ENCODE peak calls at places on chromosomes 3 and 15, in eight cellular contexts. One of them, this sample, is unnamed. For H3K9me3, the result is how much of the 10 kb centered on the place peaks cover.

GRCh38 chr15:31344824-31345605 is 18.4 kb downstream of the KLF13 start:
- DNase-seq in CD8-positive, alpha-beta T cell: no peak
- DNase-seq in AG04450: no peak
- DNase-seq in H9: no peak
- DNase-seq in BE2C: no peak
- DNase-seq in kidney: peak
- DNase-seq in left lung: peak
- DNase-seq in IMR-90: no peak
- DNase-seq in this sample: no peak

GRCh38 chr3:69671082-69671952 is 67.9 kb upstream of the MITF start:
- DNase-seq in CD8-positive, alpha-beta T cell: no peak
- DNase-seq in AG04450: no peak
- DNase-seq in H9: no peak
- DNase-seq in BE2C: peak
- DNase-seq in kidney: no peak
- DNase-seq in left lung: no peak
- DNase-seq in IMR-90: peak
- DNase-seq in this sample: no peak

GRCh38 chr3:7682822-7683229 is 818.8 kb upstream of the LMCD1 start:
- DNase-seq in CD8-positive, alpha-beta T cell: no peak
- DNase-seq in AG04450: peak
- DNase-seq in H9: no peak
- DNase-seq in BE2C: no peak
- DNase-seq in kidney: no peak
- DNase-seq in left lung: peak
- DNase-seq in IMR-90: peak
- DNase-seq in this sample: no peak

GRCh38 chr3:139477710-139478640 is 1.7 kb upstream of the RBP2 start:
- DNase-seq in CD8-positive, alpha-beta T cell: no peak
- DNase-seq in AG04450: no peak
- DNase-seq in H9: no peak
- DNase-seq in BE2C: no peak
- DNase-seq in kidney: no peak
- DNase-seq in left lung: no peak
- DNase-seq in IMR-90: no peak
- DNase-seq in this sample: no peak

GRCh38 chr3:16478516-16478915 is 35.0 kb downstream of the RFTN1 start:
- DNase-seq in CD8-positive, alpha-beta T cell: no peak
- DNase-seq in AG04450: peak
- DNase-seq in H9: no peak
- DNase-seq in BE2C: no peak
- DNase-seq in kidney: no peak
- DNase-seq in left lung: no peak
- DNase-seq in IMR-90: peak
- DNase-seq in this sample: no peak

GRCh38 chr3:44991326-44991725 is 15.3 kb downstream of the EXOSC7 start:
- DNase-seq in CD8-positive, alpha-beta T cell: no peak
- DNase-seq in AG04450: no peak
- DNase-seq in H9: no peak
- DNase-seq in BE2C: no peak
- DNase-seq in kidney: no peak
- DNase-seq in left lung: no peak
- DNase-seq in IMR-90: no peak
- DNase-seq in this sample: no peak

GRCh38 chr3:4588410-4588809 is 95.3 kb downstream of the ITPR1 start:
- DNase-seq in CD8-positive, alpha-beta T cell: no peak
- DNase-seq in AG04450: no peak
- DNase-seq in H9: no peak
- DNase-seq in BE2C: no peak
- DNase-seq in kidney: no peak
- DNase-seq in left lung: no peak
- DNase-seq in IMR-90: peak
- DNase-seq in this sample: no peak

GRCh38 chr3:15693340-15693739 is 91.8 kb downstream of the BTD start:
- DNase-seq in CD8-positive, alpha-beta T cell: no peak
- DNase-seq in AG04450: no peak
- DNase-seq in H9: no peak
- DNase-seq in BE2C: no peak
- DNase-seq in kidney: no peak
- DNase-seq in left lung: no peak
- DNase-seq in IMR-90: peak
- DNase-seq in this sample: no peak

GRCh38 chr3:15428539-15428938 is 1.1 kb downstream of the EAF1 start:
- DNase-seq in CD8-positive, alpha-beta T cell: no peak
- DNase-seq in AG04450: no peak
- DNase-seq in H9: no peak
- DNase-seq in BE2C: no peak
- DNase-seq in kidney: no peak
- DNase-seq in left lung: no peak
- DNase-seq in IMR-90: peak
- DNase-seq in this sample: no peak

GRCh38 chr15:57440167-57440566 is 63.9 kb downstream of the CGNL1 start:
- DNase-seq in CD8-positive, alpha-beta T cell: no peak
- DNase-seq in AG04450: no peak
- DNase-seq in H9: no peak
- DNase-seq in BE2C: no peak
- DNase-seq in kidney: no peak
- DNase-seq in left lung: no peak
- DNase-seq in IMR-90: no peak
- DNase-seq in this sample: no peak

GRCh38 chr3:156837130-156837529 is 11.0 kb downstream of the LEKR1 start:
- DNase-seq in CD8-positive, alpha-beta T cell: no peak
- DNase-seq in AG04450: no peak
- DNase-seq in H9: no peak
- DNase-seq in BE2C: no peak
- DNase-seq in kidney: no peak
- DNase-seq in left lung: no peak
- DNase-seq in IMR-90: peak
- DNase-seq in this sample: no peak

GRCh38 chr3:47669026-47669749 is 90.5 kb upstream of the CSPG5 start:
- DNase-seq in CD8-positive, alpha-beta T cell: no peak
- DNase-seq in AG04450: no peak
- DNase-seq in H9: no peak
- DNase-seq in BE2C: no peak
- DNase-seq in kidney: no peak
- DNase-seq in left lung: no peak
- DNase-seq in IMR-90: peak
- DNase-seq in this sample: no peak

GRCh38 chr3:149581248-149581647 is 76.6 kb downstream of the WWTR1 start:
- DNase-seq in CD8-positive, alpha-beta T cell: no peak
- DNase-seq in AG04450: no peak
- DNase-seq in H9: no peak
- DNase-seq in BE2C: no peak
- DNase-seq in kidney: no peak
- DNase-seq in left lung: no peak
- DNase-seq in IMR-90: no peak
- DNase-seq in this sample: no peak

GRCh38 chr3:108388136-108389132 is 92.1 kb downstream of the HHLA2 start:
- DNase-seq in CD8-positive, alpha-beta T cell: no peak
- DNase-seq in AG04450: no peak
- DNase-seq in H9: no peak
- DNase-seq in BE2C: no peak
- DNase-seq in kidney: no peak
- DNase-seq in left lung: no peak
- DNase-seq in IMR-90: no peak
- DNase-seq in this sample: no peak

DNA sequence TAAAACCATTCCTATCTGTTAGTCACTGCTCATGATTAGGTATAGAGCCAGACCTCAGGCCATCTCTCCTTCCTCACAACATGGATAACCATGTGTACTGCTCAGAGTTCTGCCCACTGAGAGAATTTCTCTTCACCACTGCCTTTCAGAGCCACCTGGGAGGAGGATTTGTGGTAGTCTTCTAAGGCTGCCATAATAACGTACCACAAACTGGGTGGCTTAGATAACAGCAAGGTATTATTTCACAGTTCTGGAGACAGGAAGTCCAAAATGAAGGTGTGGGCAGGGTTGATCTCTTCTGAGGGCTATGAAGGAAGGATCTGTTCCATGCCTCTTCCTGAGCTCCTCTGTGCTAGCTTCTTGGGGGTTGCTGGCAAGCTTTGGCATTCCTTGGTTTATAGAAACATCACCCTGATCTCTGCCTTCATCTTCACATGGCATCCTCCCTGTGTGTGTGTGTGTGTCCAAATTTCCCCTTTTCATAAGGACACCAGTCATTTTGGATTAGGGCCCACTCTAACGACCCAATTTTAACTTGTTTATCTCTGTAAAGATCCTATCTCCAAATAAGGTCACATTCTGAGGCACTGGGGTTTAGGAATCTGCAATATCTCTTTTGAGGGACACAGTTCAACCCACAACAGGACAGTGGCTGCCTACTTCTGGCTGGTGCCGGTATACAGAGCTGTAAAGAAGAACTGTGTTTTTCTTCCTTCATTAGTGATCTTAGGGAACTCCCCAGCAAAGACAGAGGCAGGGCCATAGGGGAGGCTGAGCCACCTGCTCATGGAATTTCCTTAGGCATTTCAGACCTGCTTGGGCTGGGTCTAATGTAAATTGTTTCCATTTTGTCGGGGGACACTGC is 42.1 kb upstream of the NOX5 start:
- DNase-seq in CD8-positive, alpha-beta T cell: no peak
- DNase-seq in AG04450: no peak
- DNase-seq in H9: no peak
- DNase-seq in BE2C: no peak
- DNase-seq in kidney: no peak
- DNase-seq in left lung: no peak
- DNase-seq in IMR-90: no peak
- DNase-seq in this sample: no peak
- H3K9me3 ChIP-seq in CD8-positive, alpha-beta T cell: under half
- H3K9me3 ChIP-seq in AG04450: under half
- H3K9me3 ChIP-seq in H9: under half
- H3K9me3 ChIP-seq in BE2C: under half
- H3K9me3 ChIP-seq in kidney: under half
- H3K9me3 ChIP-seq in left lung: under half
- H3K9me3 ChIP-seq in IMR-90: under half
- H3K9me3 ChIP-seq in this sample: under half

GRCh38 chr3:54150864-54151467 is 28.6 kb downstream of the CACNA2D3 start:
- DNase-seq in CD8-positive, alpha-beta T cell: no peak
- DNase-seq in AG04450: no peak
- DNase-seq in H9: no peak
- DNase-seq in BE2C: no peak
- DNase-seq in kidney: no peak
- DNase-seq in left lung: no peak
- DNase-seq in IMR-90: no peak
- DNase-seq in this sample: no peak

DNA sequence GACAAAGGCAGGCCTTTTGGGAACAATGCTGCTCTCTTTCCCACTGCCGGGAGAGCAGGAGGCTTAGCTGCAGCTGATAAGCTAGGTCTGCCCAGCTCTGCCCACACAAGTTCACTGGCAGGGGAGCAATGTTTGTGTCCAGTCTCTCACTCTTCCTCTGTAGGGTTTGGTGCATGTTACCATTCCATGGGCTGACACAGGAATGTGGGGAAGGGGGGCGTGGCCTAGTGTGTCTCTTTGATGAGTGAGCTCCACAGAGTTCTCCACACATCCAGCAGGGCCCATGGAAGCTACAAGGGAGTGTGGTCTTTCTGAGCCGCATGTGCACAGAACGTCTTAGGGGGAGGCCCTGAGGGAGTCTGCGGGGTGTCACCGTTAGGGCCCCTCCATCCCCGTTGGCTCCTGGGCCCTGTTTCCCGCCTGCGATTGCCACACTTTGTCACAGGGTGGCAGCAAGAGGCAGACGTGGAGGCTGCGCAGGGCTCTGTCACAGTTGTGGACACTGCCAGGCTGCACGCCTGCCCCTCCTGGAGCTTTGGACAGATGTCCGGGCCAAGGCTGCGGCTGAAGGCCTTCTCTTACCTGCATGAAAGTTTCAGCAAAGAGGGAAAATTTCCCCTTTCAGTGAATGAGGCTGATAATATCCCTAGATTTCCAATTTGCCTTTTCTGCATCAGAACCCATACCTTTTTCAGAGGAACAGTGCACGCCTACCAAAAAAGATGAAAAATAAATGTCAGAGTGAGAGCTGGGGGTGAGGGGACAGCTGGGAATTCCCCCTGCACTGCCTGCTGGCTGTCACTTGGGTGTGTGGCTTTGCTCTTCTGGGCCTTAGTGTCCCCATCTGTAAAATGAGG is 24.3 kb downstream of the CACNA2D3 start:
- DNase-seq in CD8-positive, alpha-beta T cell: no peak
- DNase-seq in AG04450: no peak
- DNase-seq in H9: peak
- DNase-seq in BE2C: peak
- DNase-seq in kidney: peak
- DNase-seq in left lung: peak
- DNase-seq in IMR-90: no peak
- DNase-seq in this sample: peak
- TF ChIP-seq CTCF in CD8-positive, alpha-beta T cell: no peak
- TF ChIP-seq CTCF in AG04450: no peak
- TF ChIP-seq CTCF in H9: peak
- TF ChIP-seq CTCF in BE2C: peak
- TF ChIP-seq CTCF in kidney: peak
- TF ChIP-seq CTCF in left lung: peak
- TF ChIP-seq CTCF in IMR-90: no peak
- TF ChIP-seq CTCF in this sample: peak

GRCh38 chr15:95142441-95142840 is 911.1 kb downstream of the MCTP2 start:
- DNase-seq in CD8-positive, alpha-beta T cell: no peak
- DNase-seq in AG04450: no peak
- DNase-seq in H9: no peak
- DNase-seq in BE2C: no peak
- DNase-seq in kidney: no peak
- DNase-seq in left lung: no peak
- DNase-seq in IMR-90: no peak
- DNase-seq in this sample: no peak

GRCh38 chr15:95141486-95141885 is 910.1 kb downstream of the MCTP2 start:
- DNase-seq in CD8-positive, alpha-beta T cell: no peak
- DNase-seq in AG04450: no peak
- DNase-seq in H9: no peak
- DNase-seq in BE2C: no peak
- DNase-seq in kidney: no peak
- DNase-seq in left lung: no peak
- DNase-seq in IMR-90: peak
- DNase-seq in this sample: no peak

GRCh38 chr15:95132774-95133173 is 901.4 kb downstream of the MCTP2 start:
- DNase-seq in CD8-positive, alpha-beta T cell: no peak
- DNase-seq in AG04450: peak
- DNase-seq in H9: no peak
- DNase-seq in BE2C: no peak
- DNase-seq in kidney: no peak
- DNase-seq in left lung: no peak
- DNase-seq in IMR-90: peak
- DNase-seq in this sample: no peak

GRCh38 chr15:95134306-95135100 is 903.1 kb downstream of the MCTP2 start:
- DNase-seq in CD8-positive, alpha-beta T cell: no peak
- DNase-seq in AG04450: no peak
- DNase-seq in H9: no peak
- DNase-seq in BE2C: no peak
- DNase-seq in kidney: no peak
- DNase-seq in left lung: no peak
- DNase-seq in IMR-90: peak
- DNase-seq in this sample: no peak

GRCh38 chr15:95138604-95139270 is 907.4 kb downstream of the MCTP2 start:
- DNase-seq in CD8-positive, alpha-beta T cell: no peak
- DNase-seq in AG04450: no peak
- DNase-seq in H9: no peak
- DNase-seq in BE2C: no peak
- DNase-seq in kidney: no peak
- DNase-seq in left lung: no peak
- DNase-seq in IMR-90: no peak
- DNase-seq in this sample: no peak
- H3K9me3 ChIP-seq in CD8-positive, alpha-beta T cell: under half
- H3K9me3 ChIP-seq in AG04450: under half
- H3K9me3 ChIP-seq in H9: under half
- H3K9me3 ChIP-seq in BE2C: under half
- H3K9me3 ChIP-seq in kidney: under half
- H3K9me3 ChIP-seq in left lung: under half
- H3K9me3 ChIP-seq in IMR-90: under half
- H3K9me3 ChIP-seq in this sample: under half

GRCh38 chr3:187737401-187738088 is 7.7 kb downstream of the BCL6 start:
- DNase-seq in CD8-positive, alpha-beta T cell: peak
- DNase-seq in AG04450: no peak
- DNase-seq in H9: peak
- DNase-seq in BE2C: peak
- DNase-seq in kidney: peak
- DNase-seq in left lung: peak
- DNase-seq in IMR-90: peak
- DNase-seq in this sample: peak
- TF ChIP-seq CTCF in CD8-positive, alpha-beta T cell: no peak
- TF ChIP-seq CTCF in AG04450: peak
- TF ChIP-seq CTCF in H9: peak
- TF ChIP-seq CTCF in BE2C: peak
- TF ChIP-seq CTCF in kidney: no peak
- TF ChIP-seq CTCF in left lung: peak
- TF ChIP-seq CTCF in IMR-90: no peak
- TF ChIP-seq CTCF in this sample: no peak

This sample was measured in WERI-Rb-1.